ENCODE peak calls at places on chromosomes 5 and 9, in seven cellular contexts. Y, T, C, N, Q, A and E are unnamed samples.

GRCh38 chr5:172437445-172438303 is 16.7 kb downstream of the SH3PXD2B start:
- DNase-seq in C (peak), T (peak), N (no peak), A (peak), Y (peak), Q (peak), E (peak)

GRCh38 chr5:172920995-172921394 is 38.2 kb upstream of the RPL26L1 start:
- DNase-seq in N (no peak), Q (no peak), C (no peak), Y (no peak), T (no peak), A (no peak), E (no peak)

GRCh38 chr5:172872997-172873491 is 39.0 kb downstream of the ERGIC1 start:
- DNase-seq in N (no peak), A (peak), T (peak), C (peak), Q (no peak), Y (peak), E (peak)

GRCh38 chr5:172744106-172745104 is 26.6 kb downstream of the DUSP1 start:
- DNase-seq in A (no peak), Y (no peak), Q (no peak), C (no peak), N (no peak), T (no peak), E (no peak)

GRCh38 chr9:19404278-19405075 is 4.3 kb upstream of the ACER2 start:
- DNase-seq in A (no peak), Q (no peak), N (no peak), C (no peak), T (no peak), Y (no peak), E (no peak)

GRCh38 chr5:150278916-150279315 is 10.7 kb downstream of the CAMK2A start:
- DNase-seq in T (no peak), C (peak), N (peak), Q (no peak), Y (peak), A (no peak), E (peak)

GRCh38 chr9:75604661-75605060 is 285.8 kb upstream of the PCSK5 start:
- DNase-seq in T (no peak), Q (no peak), N (no peak), C (no peak), A (no peak), Y (no peak), E (no peak)

GRCh38 chr9:74078647-74079046 is 418.5 kb upstream of the RORB start:
- DNase-seq in Q (no peak), Y (no peak), A (no peak), T (no peak), C (peak), N (no peak), E (peak)

GRCh38 chr5:139689631-139690384 is 41.7 kb downstream of the CXXC5 start:
- DNase-seq in Q (no peak), N (no peak), C (peak), Y (peak), A (no peak), T (no peak), E (peak)

GRCh38 chr9:32069169-32069813 is 315.2 kb upstream of the ACO1 start:
- DNase-seq in A (no peak), Q (no peak), T (no peak), Y (no peak), N (no peak), C (peak), E (no peak)

DNA sequence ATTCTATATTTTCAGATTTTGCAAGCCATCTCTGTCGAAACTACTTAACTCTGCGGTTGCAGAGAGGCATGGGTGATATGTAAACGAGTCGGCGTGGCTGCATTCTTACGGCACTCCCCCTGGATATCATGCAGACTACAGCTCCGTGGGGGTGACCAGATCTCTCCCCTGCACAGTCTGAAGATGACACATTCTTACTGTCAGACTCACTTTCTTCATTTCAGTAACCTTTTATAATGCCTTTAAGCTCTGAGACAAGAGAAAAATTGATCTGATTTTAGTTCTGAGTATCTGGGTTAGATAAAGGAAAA is 44.9 kb downstream of the GCNT4 start:
- DNase-seq in T (no peak), N (peak), A (no peak), Y (peak), Q (no peak), C (peak), E (peak)
- TF ChIP-seq CTCF in T (no peak), N (no peak), A (no peak), Y (no peak), Q (no peak), C (no peak), E (no peak)

DNA sequence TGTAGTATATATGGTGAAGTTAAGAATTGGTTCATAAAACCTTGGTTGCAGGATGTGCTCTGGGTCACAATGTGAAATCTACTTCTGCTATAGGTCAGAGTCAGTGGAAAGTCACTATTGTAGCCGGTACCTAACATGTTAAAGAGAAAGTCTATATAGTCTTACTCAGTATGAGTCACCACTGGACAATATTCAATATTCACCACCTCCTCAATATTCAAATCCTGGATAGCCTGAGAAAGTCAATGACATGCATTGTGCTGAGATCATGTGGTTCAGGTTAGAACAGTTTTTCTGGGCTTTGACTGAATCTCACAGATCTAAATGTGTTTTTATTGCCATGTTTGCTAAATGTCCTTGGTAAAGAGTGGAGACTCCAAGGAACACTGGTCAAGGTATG is 108.8 kb downstream of the HMHB1 start:
- DNase-seq in Q (no peak), A (no peak), T (no peak), C (peak), Y (no peak), N (no peak), E (peak)
- H3K4me3 ChIP-seq in Q (no peak), A (no peak), T (no peak), C (no peak), Y (no peak), N (no peak), E (no peak)

GRCh38 chr5:39580702-39581498 is 156.1 kb upstream of the DAB2 start:
- DNase-seq in A (no peak), Y (peak), Q (no peak), N (no peak), C (peak), T (no peak), E (peak)

GRCh38 chr5:39579750-39580149 is 155.0 kb upstream of the DAB2 start:
- DNase-seq in Q (no peak), C (no peak), Y (no peak), N (no peak), T (no peak), A (no peak), E (no peak)

GRCh38 chr5:39584921-39585320 is 160.1 kb upstream of the DAB2 start:
- DNase-seq in Q (no peak), C (peak), A (no peak), Y (peak), N (no peak), T (no peak), E (peak)

DNA sequence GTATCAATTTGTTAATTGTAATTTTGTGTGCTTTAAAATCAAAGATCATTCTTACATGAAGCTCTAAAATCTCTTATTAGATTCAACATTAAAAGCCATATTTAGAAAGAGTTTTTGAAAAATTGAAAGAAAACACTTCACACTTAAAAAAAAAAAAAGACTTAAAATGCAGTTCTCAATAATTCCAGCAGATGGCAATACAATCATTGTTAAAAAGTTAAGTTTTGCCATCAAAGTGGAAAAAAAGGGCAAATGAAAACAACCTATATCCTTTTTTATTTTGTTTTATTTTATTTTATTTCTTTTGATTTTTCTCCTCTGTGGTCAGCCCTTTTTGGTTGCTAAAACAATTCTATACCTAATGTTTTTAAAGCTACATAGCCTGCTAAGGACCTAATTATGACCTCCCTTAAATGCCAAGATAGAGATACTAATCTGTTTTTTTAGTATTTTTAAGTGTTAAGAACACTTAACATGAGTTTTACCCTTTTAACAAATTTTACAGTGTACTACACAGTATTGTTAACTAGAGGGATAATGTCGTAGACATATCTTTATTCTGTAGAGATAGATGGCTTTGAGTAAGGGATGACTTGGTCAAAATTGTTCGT is 154.2 kb upstream of the DAB2 start:
- DNase-seq in C (peak), A (no peak), T (no peak), Q (peak), N (no peak), Y (peak), E (peak)
- TF ChIP-seq CTCF in C (peak), A (peak), T (peak), Q (peak), N (peak), Y (peak), E (peak)

GRCh38 chr9:80041821-80042220 is 470.1 kb downstream of the TLE4 start:
- DNase-seq in Y (no peak), N (no peak), A (no peak), C (no peak), Q (no peak), T (no peak), E (no peak)

DNA sequence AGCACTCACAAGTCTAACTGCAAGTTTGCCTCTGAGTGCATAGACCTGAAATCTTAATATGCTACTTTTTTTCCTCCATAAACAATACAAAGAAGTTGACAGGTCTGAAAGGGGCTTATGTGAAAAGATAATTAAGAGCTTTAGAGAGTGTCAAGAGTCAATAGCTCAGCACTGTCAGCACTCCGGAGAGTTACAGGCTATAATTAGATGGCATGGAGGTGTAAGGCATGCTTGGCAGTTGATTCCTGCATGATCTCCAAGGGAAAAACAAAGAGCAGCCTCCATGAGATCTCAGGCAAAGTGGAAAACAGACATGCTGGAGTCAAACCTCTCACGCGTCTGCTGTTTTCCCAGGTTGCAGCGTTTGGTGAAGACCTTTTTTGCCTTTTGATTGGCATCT is 468.7 kb downstream of the TLE4 start:
- DNase-seq in N (no peak), Q (no peak), T (no peak), A (no peak), Y (no peak), C (no peak), E (no peak)
- H3K4me3 ChIP-seq in N (no peak), Q (no peak), T (no peak), A (no peak), Y (no peak), C (no peak), E (no peak)

DNA sequence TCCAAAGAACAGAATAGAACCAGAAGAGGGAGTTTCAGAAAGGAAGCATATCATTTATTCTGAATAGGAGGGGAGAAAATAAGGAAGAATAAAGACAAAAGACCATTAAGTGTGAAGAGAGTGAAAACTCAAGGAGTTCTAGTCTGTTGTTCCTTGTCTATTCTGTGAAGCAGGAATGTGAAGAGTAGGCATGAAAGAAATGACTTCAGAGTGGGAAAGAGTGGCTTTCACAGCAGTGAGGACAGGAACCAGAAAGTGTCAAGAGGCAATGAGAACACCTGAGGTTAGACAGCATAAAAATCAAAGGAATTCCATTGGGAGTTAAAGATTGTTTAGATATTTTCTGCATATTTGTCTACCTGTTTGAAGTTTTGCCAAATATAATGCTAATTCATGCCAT is 768.8 kb upstream of the GRAMD2B start:
- DNase-seq in A (no peak), Q (no peak), C (no peak), T (no peak), Y (no peak), N (no peak), E (no peak)
- TF ChIP-seq CTCF in A (no peak), Q (no peak), C (no peak), T (no peak), Y (no peak), N (no peak), E (no peak)

GRCh38 chr5:42950466-42951168 is 89.5 kb downstream of the ANXA2R start:
- DNase-seq in N (peak), A (peak), T (peak), C (peak), Y (peak), Q (peak), E (peak)

GRCh38 chr5:42951847-42952411 is 88.2 kb downstream of the ANXA2R start:
- DNase-seq in C (peak), Q (no peak), N (no peak), Y (peak), T (peak), A (no peak), E (peak)

GRCh38 chr5:42952575-42952974 is 87.5 kb downstream of the ANXA2R start:
- DNase-seq in Q (no peak), C (no peak), N (no peak), A (no peak), T (no peak), Y (no peak), E (peak)

GRCh38 chr5:42950091-42950465 is 90.0 kb downstream of the ANXA2R start:
- DNase-seq in Y (no peak), C (no peak), T (no peak), A (no peak), N (no peak), Q (no peak), E (no peak)

DNA sequence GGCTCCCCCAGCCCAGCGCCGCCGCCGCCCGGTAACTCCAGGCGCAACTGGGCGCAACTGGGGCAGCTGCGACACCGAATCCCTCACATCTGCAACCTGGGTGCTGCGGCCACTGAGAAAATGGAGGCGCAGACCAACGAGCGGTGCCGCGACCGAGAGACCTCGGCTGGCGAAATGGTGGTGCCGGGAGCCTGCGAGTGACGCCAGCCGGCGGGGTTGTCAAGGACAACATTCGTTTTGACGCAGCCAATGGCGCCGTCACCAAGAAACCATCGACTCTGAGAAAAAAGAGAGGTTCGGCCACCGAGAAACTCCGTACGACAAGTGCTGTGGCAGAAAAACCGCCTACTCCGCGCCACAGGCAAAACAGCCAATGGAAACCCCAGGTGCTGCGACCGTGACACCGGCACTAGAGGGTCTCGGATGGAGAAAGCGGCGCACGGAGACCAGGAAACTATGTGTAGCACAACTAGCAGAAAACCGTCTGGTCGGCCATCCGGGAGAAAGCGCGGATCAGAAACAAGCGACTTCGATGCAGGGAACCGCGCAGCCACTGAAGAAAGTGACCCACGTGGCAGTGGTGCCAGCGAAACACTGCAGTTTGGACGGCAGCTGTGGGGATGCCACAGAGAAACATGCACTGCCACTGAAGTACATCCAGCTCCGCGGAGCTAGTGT is 88.8 kb downstream of the ANXA2R start:
- DNase-seq in N (no peak), T (peak), C (peak), Q (no peak), A (peak), Y (peak), E (peak)
- H3K4me3 ChIP-seq in N (peak), T (peak), C (peak), Q (no peak), A (peak), Y (peak), E (peak)

GRCh38 chr5:38712416-38712815 is 133.4 kb upstream of the OSMR start:
- DNase-seq in Q (no peak), Y (no peak), N (no peak), C (no peak), A (no peak), T (no peak), E (no peak)

GRCh38 chr5:38709678-38710306 is 136.0 kb upstream of the OSMR start:
- DNase-seq in Y (no peak), N (no peak), T (no peak), Q (no peak), A (no peak), C (no peak), E (peak)

GRCh38 chr5:38710616-38711015 is 135.2 kb upstream of the OSMR start:
- DNase-seq in T (no peak), A (no peak), N (no peak), Q (no peak), C (no peak), Y (no peak), E (no peak)

GRCh38 chr5:38706376-38706775 is 139.4 kb upstream of the OSMR start:
- DNase-seq in N (no peak), T (no peak), Q (no peak), C (no peak), A (no peak), Y (no peak), E (no peak)

GRCh38 chr5:38707352-38708324 is 138.2 kb upstream of the OSMR start:
- DNase-seq in Y (no peak), Q (no peak), T (no peak), N (no peak), A (peak), C (no peak), E (peak)
- TF ChIP-seq CTCF in Y (no peak), Q (no peak), T (no peak), N (no peak), A (no peak), C (no peak), E (peak)

GRCh38 chr9:128610889-128611288 is 45.8 kb downstream of the DYNC2I2 start:
- DNase-seq in Q (no peak), T (no peak), A (no peak), C (no peak), N (no peak), Y (no peak), E (no peak)
- H3K4me3 ChIP-seq in Q (no peak), T (no peak), A (no peak), C (no peak), N (no peak), Y (no peak), E (no peak)

GRCh38 chr9:120929392-120929791 is 2.8 kb upstream of the TRAF1 start:
- DNase-seq in Y (no peak), N (no peak), Q (no peak), C (no peak), T (no peak), A (peak), E (no peak)

GRCh38 chr9:120928015-120928719 is 1.6 kb upstream of the TRAF1 start:
- DNase-seq in A (peak), Y (no peak), T (peak), N (no peak), C (no peak), Q (no peak), E (no peak)

GRCh38 chr9:120926397-120926928 is at the start of gene TRAF1:
- DNase-seq in Y (no peak), Q (no peak), T (no peak), C (no peak), N (no peak), A (no peak), E (no peak)

GRCh38 chr9:120927125-120928014 is 774 bp upstream of the TRAF1 start:
- DNase-seq in C (no peak), A (no peak), N (no peak), Q (no peak), T (no peak), Y (no peak), E (no peak)

DNA sequence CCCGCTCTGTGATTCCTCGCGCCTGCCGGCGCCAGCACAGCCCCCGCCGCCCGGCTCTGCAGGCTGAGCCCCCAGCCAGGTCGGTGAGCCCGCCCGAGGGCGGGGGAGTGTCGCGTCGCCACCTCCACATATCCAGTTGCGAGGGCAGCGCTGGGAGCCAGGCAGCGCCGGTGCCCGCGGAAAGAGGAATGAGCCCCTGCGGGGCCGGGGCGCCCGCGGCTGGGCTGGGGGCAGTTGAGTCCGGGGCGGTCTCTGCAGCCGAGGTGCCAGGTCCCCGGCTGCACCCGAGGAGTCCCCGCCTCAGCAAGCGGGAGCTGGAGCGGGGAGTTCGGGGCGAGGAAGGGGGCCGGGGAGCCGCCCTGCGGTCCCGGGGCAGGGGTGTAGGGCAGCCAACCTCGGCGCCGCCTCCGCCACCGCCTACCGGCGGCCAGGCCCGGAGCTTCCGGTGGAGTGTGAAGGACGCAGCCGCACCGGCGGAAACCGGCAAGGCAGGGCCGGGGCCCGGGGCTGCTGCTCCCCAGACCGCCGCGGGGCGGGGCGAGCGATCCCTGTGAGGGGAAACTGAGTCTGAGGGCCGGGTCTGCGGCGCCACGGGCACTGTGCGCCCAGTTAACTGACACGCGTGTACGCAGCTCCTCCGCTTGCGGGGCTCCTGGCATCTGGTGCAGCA is 2.3 kb upstream of the TRAF1 start:
- DNase-seq in T (peak), Q (no peak), C (peak), Y (peak), N (no peak), A (peak), E (peak)
- TF ChIP-seq CTCF in T (peak), Q (no peak), C (no peak), Y (no peak), N (peak), A (peak), E (no peak)